ENCODE peak calls at places on chromosome 6, in seven cellular contexts. H is IMR-90, Y is heart left ventricle, R is tibial nerve, X is suprapubic skin, M is left lung, C is spleen. A is an unnamed sample. For H3K4me1, the result is how much of the 10 kb centered on the place peaks cover.

GRCh38 chr6:143675946-143676345 is 1.8 kb upstream of the PHACTR2 start:
- DNase-seq in Y (no peak), R (no peak), X (no peak), C (no peak), H (peak), M (no peak), A (no peak)

GRCh38 chr6:43744490-43744889 is 25.5 kb upstream of the VEGFA start:
- DNase-seq in H (no peak), R (no peak), M (peak), X (peak), Y (no peak), C (peak), A (no peak)

GRCh38 chr6:149896491-149896890 is 1.4 kb downstream of the RAET1E start:
- DNase-seq in H (peak), X (peak), C (peak), Y (no peak), M (no peak), R (no peak), A (no peak)

GRCh38 chr6:111798281-111798725 is 74.9 kb downstream of the FYN start:
- DNase-seq in C (no peak), H (no peak), X (no peak), Y (no peak), R (no peak), M (no peak), A (no peak)

GRCh38 chr6:107604549-107604948 is 114.6 kb downstream of the SOBP start:
- DNase-seq in X (no peak), H (no peak), C (no peak), M (no peak), R (no peak), Y (no peak), A (no peak)

GRCh38 chr6:63565058-63565726 is 7.1 kb upstream of the LOC128125822 start:
- DNase-seq in C (no peak), X (no peak), R (no peak), M (no peak), H (no peak), Y (no peak), A (no peak)

GRCh38 chr6:47188588-47189021 is 121.1 kb downstream of the TNFRSF21 start:
- DNase-seq in M (no peak), Y (no peak), C (no peak), H (peak), R (no peak), X (no peak), A (no peak)

GRCh38 chr6:152462716-152463115 is 174.4 kb downstream of the SYNE1 start:
- DNase-seq in Y (no peak), R (no peak), H (peak), C (no peak), M (no peak), X (no peak), A (no peak)

GRCh38 chr6:148370171-148370570 is 27.5 kb downstream of the SASH1 start:
- DNase-seq in X (no peak), C (no peak), R (no peak), M (no peak), Y (no peak), H (no peak), A (no peak)

GRCh38 chr6:39882567-39882953 is 51.7 kb downstream of the MOCS1 start:
- DNase-seq in X (no peak), H (peak), Y (no peak), R (peak), M (no peak), C (no peak), A (peak)

GRCh38 chr6:118876814-118877213 is 17.1 kb upstream of the ASF1A start:
- DNase-seq in H (peak), C (no peak), Y (no peak), R (no peak), X (no peak), M (no peak), A (no peak)

GRCh38 chr6:161166176-161166575 is 107.7 kb downstream of the AGPAT4 start:
- DNase-seq in X (peak), Y (no peak), H (no peak), R (no peak), M (no peak), C (no peak), A (no peak)

GRCh38 chr6:37251211-37251610 is 6.4 kb upstream of the TBC1D22B start:
- DNase-seq in X (no peak), Y (no peak), H (peak), M (no peak), C (no peak), R (no peak), A (no peak)

GRCh38 chr6:21828689-21829088 is 235.1 kb downstream of the SOX4 start:
- DNase-seq in R (no peak), Y (no peak), C (no peak), X (no peak), H (no peak), M (no peak), A (no peak)
- H3K4me1 ChIP-seq in R (under half), Y (under half), C (under half), X (under half), H (under half), M (under half), A (under half)

GRCh38 chr6:156840606-156841005 is 63.4 kb downstream of the ARID1B start:
- DNase-seq in X (no peak), H (no peak), C (no peak), M (no peak), Y (no peak), R (no peak), A (no peak)

GRCh38 chr6:156842598-156843250 is 65.5 kb downstream of the ARID1B start:
- DNase-seq in M (no peak), H (peak), X (no peak), C (no peak), Y (no peak), R (no peak), A (no peak)

GRCh38 chr6:156840136-156840535 is 63.0 kb downstream of the ARID1B start:
- DNase-seq in M (no peak), Y (no peak), X (no peak), H (no peak), R (no peak), C (no peak), A (no peak)

GRCh38 chr6:156841508-156841907 is 64.3 kb downstream of the ARID1B start:
- DNase-seq in Y (no peak), H (no peak), X (no peak), R (no peak), M (no peak), C (no peak), A (no peak)

GRCh38 chr6:156839591-156840001 is 62.4 kb downstream of the ARID1B start:
- DNase-seq in R (no peak), Y (peak), C (no peak), M (no peak), X (no peak), H (peak), A (no peak)
- H3K4me1 ChIP-seq in R (under half), Y (half or more), C (under half), M (under half), X (under half), H (under half), A (half or more)

GRCh38 chr6:109010703-109011102 is 83.9 kb downstream of the SESN1 start:
- DNase-seq in H (no peak), X (no peak), R (no peak), C (no peak), M (no peak), Y (no peak), A (no peak)

GRCh38 chr6:109008537-109008950 is 86.1 kb downstream of the SESN1 start:
- DNase-seq in R (no peak), Y (no peak), M (no peak), X (no peak), C (no peak), H (peak), A (no peak)

GRCh38 chr6:109009761-109010612 is 84.7 kb downstream of the SESN1 start:
- DNase-seq in H (no peak), X (no peak), R (no peak), M (no peak), C (no peak), Y (no peak), A (no peak)

GRCh38 chr6:109008061-109008460 is 86.6 kb downstream of the SESN1 start:
- DNase-seq in Y (no peak), C (no peak), R (no peak), X (no peak), M (no peak), H (no peak), A (no peak)

GRCh38 chr6:109008951-109009760 is 85.5 kb downstream of the SESN1 start:
- DNase-seq in X (peak), R (peak), M (peak), Y (peak), C (peak), H (peak), A (peak)
- H3K4me1 ChIP-seq in X (under half), R (under half), M (under half), Y (under half), C (half or more), H (under half), A (half or more)

GRCh38 chr6:7557652-7558051 is 16.2 kb downstream of the DSP start:
- DNase-seq in X (no peak), H (no peak), C (no peak), Y (no peak), M (no peak), R (no peak), A (no peak)

GRCh38 chr6:7561153-7561964 is 19.9 kb downstream of the DSP start:
- DNase-seq in X (no peak), R (no peak), H (peak), M (no peak), Y (peak), C (no peak), A (no peak)

GRCh38 chr6:7562769-7563168 is 21.3 kb downstream of the DSP start:
- DNase-seq in H (no peak), Y (no peak), M (no peak), X (no peak), R (no peak), C (no peak), A (no peak)

GRCh38 chr6:7559196-7559595 is 17.7 kb downstream of the DSP start:
- DNase-seq in X (no peak), H (no peak), M (no peak), R (no peak), C (no peak), Y (no peak), A (no peak)

GRCh38 chr6:7559651-7560385 is 18.3 kb downstream of the DSP start:
- DNase-seq in R (no peak), M (no peak), H (no peak), X (no peak), Y (no peak), C (no peak), A (no peak)
- H3K4me1 ChIP-seq in R (under half), M (under half), H (under half), X (half or more), Y (under half), C (under half), A (under half)

GRCh38 chr6:20404641-20405032 is 3.0 kb downstream of the E2F3 start:
- DNase-seq in Y (no peak), C (peak), R (no peak), H (peak), X (no peak), M (no peak), A (no peak)

GRCh38 chr6:20402181-20403079 is 751 bp downstream of the E2F3 start:
- DNase-seq in C (peak), Y (peak), H (no peak), M (peak), X (no peak), R (no peak), A (peak)

GRCh38 chr6:20401403-20402180 is at the start of gene E2F3:
- DNase-seq in M (peak), X (peak), C (peak), R (peak), H (peak), Y (peak), A (peak)

GRCh38 chr6:20403766-20404640 is 2.3 kb downstream of the E2F3 start:
- DNase-seq in Y (no peak), C (no peak), M (peak), H (peak), R (no peak), X (peak), A (no peak)

DNA sequence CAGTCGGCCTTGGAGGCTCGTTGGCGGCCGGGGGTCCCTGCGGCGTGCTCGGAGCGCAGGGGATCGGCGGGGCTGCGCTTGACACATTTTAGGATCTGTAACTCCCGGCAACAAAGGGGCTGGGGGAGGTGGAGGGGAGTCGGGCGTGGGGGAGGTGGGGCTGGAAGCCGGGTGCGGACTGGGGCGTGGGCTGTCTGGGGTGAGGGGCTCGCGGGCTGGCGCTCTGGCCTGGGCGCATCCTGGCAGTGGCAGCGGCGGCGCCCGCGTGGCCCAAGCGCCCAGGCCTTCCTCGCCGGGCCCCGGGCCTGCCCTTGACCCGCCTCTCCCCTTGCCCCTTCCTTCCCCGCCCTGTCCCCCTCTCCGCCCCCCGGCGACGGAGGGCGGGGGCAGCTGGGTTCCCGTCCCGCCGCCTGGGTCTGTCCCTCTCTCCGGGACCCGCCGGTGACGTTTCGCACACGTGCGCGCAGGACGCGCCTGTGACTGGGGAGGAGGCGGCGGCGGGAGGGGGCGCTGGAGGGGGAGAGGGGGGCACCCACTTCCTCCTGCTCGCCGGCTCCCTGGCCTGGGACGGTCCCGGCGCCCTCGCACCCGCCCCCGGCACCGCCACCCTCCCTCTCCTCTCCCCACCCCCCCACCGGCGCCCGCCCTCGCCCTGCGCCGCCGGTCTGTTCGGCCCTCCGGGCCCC is 1.5 kb downstream of the E2F3 start:
- DNase-seq in M (peak), X (peak), H (peak), R (peak), Y (peak), C (peak), A (peak)
- H3K4me1 ChIP-seq in M (under half), X (under half), H (under half), R (under half), Y (under half), C (under half), A (under half)

GRCh38 chr6:3742076-3742425 is 9.5 kb downstream of the PXDC1 start:
- DNase-seq in M (no peak), Y (no peak), C (no peak), H (no peak), X (no peak), R (no peak), A (no peak)
- H3K4me1 ChIP-seq in M (under half), Y (half or more), C (under half), H (under half), X (half or more), R (under half), A (half or more)